ENCODE peak calls at places on chromosomes 7 and 10, in nine cellular contexts. A is esophagus squamous epithelium; D is tibial nerve; U is body of pancreas; C is IMR-90; O is suprapubic skin; S is CD8-positive, alpha-beta T cell; H is gastrocnemius medialis; L is heart left ventricle. B is an unnamed sample.
A peak's percentile ranks its signal among the peaks of the same experiment; 100 is the strongest.

GRCh38 chr10:5447611-5448071 is 35.3 kb downstream of the NET1 start:
- DNase-seq in A (no peak), O (no peak), S (no peak), L (no peak), U (no peak), C (peak; percentile 14), D (no peak), H (no peak), B (no peak)

GRCh38 chr10:133124357-133125211 is 35.4 kb upstream of the KNDC1 start:
- DNase-seq in U (peak; percentile 33), L (no peak), H (no peak), O (peak; percentile 61), S (no peak), A (no peak), D (no peak), C (no peak), B (no peak)

GRCh38 chr10:17617031-17617911 is at the start of gene HACD1:
- DNase-seq in D (peak; percentile 9), A (no peak), L (peak; percentile 61), S (peak; percentile 10), O (peak; percentile 80), C (peak; percentile 75), U (peak; percentile 47), H (peak; percentile 33), B (peak; percentile 40)

GRCh38 chr7:88344956-88345832 is 38.5 kb upstream of the STEAP4 start:
- DNase-seq in L (peak; percentile 33), O (peak; percentile 80), S (no peak), U (peak; percentile 52), C (no peak), A (no peak), D (peak; percentile 45), H (no peak), B (no peak)

GRCh38 chr10:46318808-46319207 is 32.0 kb downstream of the ANTXRL start:
- DNase-seq in D (no peak), A (no peak), L (no peak), U (no peak), O (no peak), C (no peak), S (no peak), H (no peak), B (no peak)

GRCh38 chr10:77531441-77532001 is 106.1 kb downstream of the KCNMA1 start:
- DNase-seq in A (no peak), U (no peak), S (no peak), D (peak; percentile 32), H (peak; percentile 92), O (no peak), C (peak; percentile 92), L (no peak), B (peak; percentile 83)

GRCh38 chr10:69153227-69153626 is 26.8 kb upstream of the SUPV3L1 start:
- DNase-seq in L (no peak), D (no peak), H (no peak), C (no peak), O (no peak), A (no peak), U (no peak), S (no peak), B (no peak)

GRCh38 chr10:101683226-101683625 is 11.7 kb downstream of the FBXW4 start:
- DNase-seq in H (no peak), D (no peak), U (no peak), O (no peak), A (no peak), C (peak; percentile 24), L (no peak), S (no peak), B (no peak)

GRCh38 chr7:69177941-69178494 is 420.3 kb upstream of the AUTS2 start:
- DNase-seq in D (no peak), H (no peak), O (no peak), C (no peak), S (no peak), L (no peak), U (no peak), A (no peak), B (no peak)

GRCh38 chr7:43296306-43296705 is 183.9 kb downstream of the HECW1 start:
- DNase-seq in O (no peak), A (no peak), S (no peak), L (no peak), H (no peak), C (peak; percentile 53), D (no peak), U (no peak), B (no peak)

GRCh38 chr10:1130226-1130625 is 74.0 kb downstream of the WDR37 start:
- DNase-seq in U (no peak), D (no peak), O (no peak), L (no peak), C (no peak), S (no peak), H (no peak), A (no peak), B (no peak)

GRCh38 chr10:22599048-22599561 is 115.3 kb downstream of the PIP4K2A start:
- DNase-seq in O (no peak), H (no peak), L (no peak), A (no peak), S (no peak), U (no peak), C (peak; percentile 88), D (no peak), B (no peak)

GRCh38 chr7:101950450-101951119 is 133.2 kb downstream of the CUX1 start:
- DNase-seq in A (no peak), O (no peak), U (no peak), C (peak; percentile 78), D (no peak), H (no peak), L (no peak), S (no peak), B (no peak)
- TF ChIP-seq CTCF in A (no peak), O (no peak), U (no peak), C (peak; percentile 45), D (no peak), H (no peak), L (no peak), S (no peak), B (no peak)

DNA sequence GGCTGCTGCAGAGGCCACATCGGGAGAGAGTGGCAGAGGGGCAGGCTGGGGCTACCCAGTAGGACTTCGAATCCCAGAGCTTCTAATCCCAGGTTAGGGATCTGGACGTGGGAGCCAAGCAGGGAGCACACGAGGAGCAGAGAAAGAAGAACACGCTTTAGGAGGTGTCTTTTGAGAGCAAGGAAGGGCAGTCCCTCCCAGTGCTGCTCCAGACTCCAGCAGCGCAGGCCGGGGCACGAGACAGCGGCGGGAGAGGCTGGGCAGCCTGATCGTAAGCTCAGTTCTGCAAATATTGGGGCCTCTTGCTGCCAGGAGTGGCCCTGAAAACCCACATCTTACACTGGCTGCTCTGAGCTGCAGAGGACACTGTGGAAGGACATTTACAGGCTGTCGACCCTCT is 75.9 kb downstream of the HIPK2 start:
- DNase-seq in L (no peak), O (no peak), A (no peak), S (no peak), H (no peak), D (no peak), C (no peak), U (no peak), B (peak; percentile 60)
- H3K27ac ChIP-seq in L (peak overlapping the region; percentile 93), O (no peak overlapping the region), A (peak overlapping the region; percentile 69), S (no peak overlapping the region), H (peak overlapping the region; percentile 73), D (no peak overlapping the region), C (no peak overlapping the region), U (no peak overlapping the region), B (peak overlapping the region; percentile 29)

DNA sequence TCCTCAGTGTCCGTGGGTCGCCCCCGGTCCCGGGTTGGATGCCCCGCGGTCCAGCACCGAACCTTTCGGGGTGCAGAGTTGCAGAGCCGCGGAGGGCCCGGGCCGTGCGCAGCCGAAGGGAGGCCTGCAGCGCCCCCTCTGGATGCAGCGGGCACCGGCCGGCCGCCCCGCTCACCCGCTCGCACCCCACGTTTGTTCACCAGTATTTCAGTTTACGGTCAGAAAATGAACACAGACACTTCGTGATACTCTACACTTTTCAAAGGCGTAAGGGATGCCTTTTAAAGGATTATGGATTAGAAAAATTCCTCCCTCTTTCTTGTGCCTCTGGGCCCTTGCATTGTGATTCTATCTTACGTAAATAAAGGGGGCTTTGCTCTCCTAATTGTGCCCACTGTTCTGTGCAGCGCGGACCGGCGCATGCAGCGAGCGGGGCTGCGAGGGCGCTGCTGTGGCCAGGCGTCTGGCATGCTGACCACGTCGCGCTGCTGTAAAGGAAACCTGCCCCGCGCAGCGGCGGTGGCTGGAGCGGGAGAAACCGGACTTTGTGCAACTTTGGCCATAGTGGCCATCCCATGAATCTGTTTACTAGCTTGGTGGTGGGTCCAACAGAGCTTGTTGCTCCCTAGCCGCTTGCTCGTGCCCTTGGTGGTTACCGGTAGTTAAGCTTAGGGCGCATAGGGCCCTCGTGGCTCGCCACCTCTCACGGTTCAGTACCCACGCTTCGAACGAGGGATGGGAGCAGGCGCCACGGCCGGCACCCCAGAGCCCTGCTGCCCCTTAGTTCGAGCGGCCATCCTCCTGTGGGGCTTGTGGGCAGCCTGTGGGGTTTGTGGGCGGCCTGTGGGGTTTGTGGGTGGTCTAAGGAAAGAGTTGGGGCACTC is 755 bp upstream of the MEST start:
- DNase-seq in D (no peak), A (no peak), U (peak; percentile 50), O (no peak), L (peak; percentile 35), S (peak; percentile 27), C (peak; percentile 26), H (no peak), B (no peak)
- TF ChIP-seq CTCF in D (peak; percentile 77), A (no peak), U (peak; percentile 52), O (peak; percentile 30), L (peak; percentile 54), S (peak; percentile 53), C (peak; percentile 62), H (peak; percentile 37), B (peak; percentile 53)

GRCh38 chr10:32057041-32057372 is 782 bp upstream of the KIF5B start:
- DNase-seq in S (no peak), C (no peak), A (no peak), L (no peak), D (no peak), O (no peak), U (no peak), H (no peak), B (no peak)
- H3K27ac ChIP-seq in S (peak overlapping the region; percentile 66), C (no peak overlapping the region), A (peak overlapping the region; percentile 100), L (peak overlapping the region; percentile 98), D (peak overlapping the region; percentile 98), O (peak overlapping the region; percentile 98), U (no peak overlapping the region), H (peak overlapping the region; percentile 87), B (peak overlapping the region; percentile 97)

GRCh38 chr10:103870503-103870902 is 15.1 kb upstream of the SH3PXD2A start:
- DNase-seq in D (no peak), S (no peak), H (no peak), O (no peak), C (peak; percentile 40), A (no peak), U (no peak), L (no peak), B (no peak)
- TF ChIP-seq CTCF in D (no peak), S (no peak), H (no peak), O (no peak), C (no peak), A (no peak), U (no peak), L (no peak), B (no peak)